ENCODE peak calls at places on chromosomes 16 and 17, in six cellular contexts. G is activated T-cell treated with anti-CD3 and anti-CD28 coated beads, Interleukin-2, amount 50 U/mL, for 72 hours; V is transverse colon; T is effector memory CD8-positive, alpha-beta T cell; K is HTR-8/SVneo; Y is CD8-positive, alpha-beta memory T cell. S is an unnamed sample.

GRCh38 chr16:4110680-4111079 is 5.6 kb downstream of the ADCY9 start:
- DNase-seq in G (no peak), V (peak; percentile 81), T (no peak), K (no peak), Y (no peak), S (no peak)

GRCh38 chr17:45432405-45433113 is at the start of gene ARHGAP27:
- DNase-seq in G (peak; percentile 41), V (peak; percentile 82), T (no peak), K (no peak), Y (peak; percentile 47), S (no peak)

GRCh38 chr16:84065536-84066132 is 23.0 kb upstream of the SLC38A8 start:
- DNase-seq in G (peak; percentile 44), V (peak; percentile 46), T (no peak), K (peak; percentile 57), Y (peak; percentile 45), S (peak; percentile 30)

GRCh38 chr17:63700528-63701441 is 860 bp upstream of the LIMD2 start:
- DNase-seq in G (peak; percentile 70), V (peak; percentile 37), T (peak; percentile 65), K (no peak), Y (peak; percentile 83), S (peak; percentile 84)

GRCh38 chr16:53018834-53019416 is 33.8 kb downstream of the CHD9NB start:
- DNase-seq in G (no peak), V (no peak), T (no peak), K (no peak), Y (no peak), S (no peak)

GRCh38 chr16:80580109-80580832 is 39.5 kb downstream of the DYNLRB2 start:
- DNase-seq in G (peak; percentile 84), V (no peak), T (peak; percentile 41), K (no peak), Y (peak; percentile 83), S (peak; percentile 7)

GRCh38 chr17:50681260-50682200 is 26.2 kb downstream of the ANKRD40 start:
- DNase-seq in G (no peak), V (no peak), T (no peak), K (peak; percentile 91), Y (no peak), S (no peak)

GRCh38 chr17:79223471-79223870 is 148.8 kb downstream of the ENGASE start:
- DNase-seq in G (no peak), V (no peak), T (no peak), K (no peak), Y (no peak), S (no peak)

GRCh38 chr16:4692460-4693295 is 684 bp upstream of the NUDT16L1 start:
- DNase-seq in G (no peak), V (no peak), T (no peak), K (no peak), Y (peak; percentile 47), S (peak; percentile 54)

GRCh38 chr17:76734080-76734840 is 2.9 kb downstream of the SRSF2 start:
- DNase-seq in G (no peak), V (no peak), T (no peak), K (no peak), Y (no peak), S (no peak)

GRCh38 chr16:61792194-61792904 is 243.9 kb downstream of the CDH8 start:
- DNase-seq in G (no peak), V (no peak), T (no peak), K (no peak), Y (no peak), S (no peak)